ENCODE peak calls at places on chromosomes 7 and 10, in five cellular contexts. One of them, this sample, is unnamed.

GRCh38 chr10:17438583-17438982 is 15.8 kb downstream of the ST8SIA6 start:
- DNase-seq in adipocyte: no peak
- DNase-seq in psoas muscle: no peak
- DNase-seq in H7: no peak
- DNase-seq in HFF-Myc: no peak
- DNase-seq in this sample: no peak

GRCh38 chr10:112821663-112822062 is 128.4 kb upstream of the TCF7L2 start:
- DNase-seq in adipocyte: no peak
- DNase-seq in psoas muscle: no peak
- DNase-seq in H7: no peak
- DNase-seq in HFF-Myc: no peak
- DNase-seq in this sample: no peak

GRCh38 chr10:69220041-69220451 is at the start of gene HKDC1:
- DNase-seq in adipocyte: no peak
- DNase-seq in psoas muscle: no peak
- DNase-seq in H7: no peak
- DNase-seq in HFF-Myc: no peak
- DNase-seq in this sample: no peak

GRCh38 chr7:125465527-125465926 is 535.9 kb upstream of the POT1 start:
- DNase-seq in adipocyte: no peak
- DNase-seq in psoas muscle: no peak
- DNase-seq in H7: no peak
- DNase-seq in HFF-Myc: no peak
- DNase-seq in this sample: no peak

GRCh38 chr7:76364198-76364584 is 5.4 kb upstream of the YWHAG start:
- DNase-seq in adipocyte: no peak
- DNase-seq in psoas muscle: no peak
- DNase-seq in H7: no peak
- DNase-seq in HFF-Myc: no peak
- DNase-seq in this sample: peak

GRCh38 chr7:38178695-38179344 is 775 bp downstream of the STARD3NL start:
- DNase-seq in adipocyte: peak
- DNase-seq in psoas muscle: no peak
- DNase-seq in H7: no peak
- DNase-seq in HFF-Myc: no peak
- DNase-seq in this sample: peak

GRCh38 chr10:90921906-90922305 is 1.0 kb upstream of the ANKRD1 start:
- DNase-seq in adipocyte: no peak
- DNase-seq in psoas muscle: no peak
- DNase-seq in H7: no peak
- DNase-seq in HFF-Myc: no peak
- DNase-seq in this sample: no peak

GRCh38 chr7:34026481-34027225 is 121.3 kb downstream of the BMPER start:
- DNase-seq in adipocyte: no peak
- DNase-seq in psoas muscle: no peak
- DNase-seq in H7: no peak
- DNase-seq in HFF-Myc: no peak
- DNase-seq in this sample: peak

GRCh38 chr10:131580674-131581073 is 269.2 kb upstream of the TCERG1L start:
- DNase-seq in adipocyte: no peak
- DNase-seq in psoas muscle: no peak
- DNase-seq in H7: no peak
- DNase-seq in HFF-Myc: no peak
- DNase-seq in this sample: no peak

GRCh38 chr10:23065549-23065948 is 29.8 kb upstream of the MSRB2 start:
- DNase-seq in adipocyte: peak
- DNase-seq in psoas muscle: peak
- DNase-seq in H7: no peak
- DNase-seq in HFF-Myc: peak
- DNase-seq in this sample: peak

GRCh38 chr7:66376264-66376945 is 171.3 kb downstream of the TPST1 start:
- DNase-seq in adipocyte: no peak
- DNase-seq in psoas muscle: no peak
- DNase-seq in H7: peak
- DNase-seq in HFF-Myc: no peak
- DNase-seq in this sample: no peak

GRCh38 chr7:106485031-106485551 is 175.9 kb downstream of the CCDC71L start:
- DNase-seq in adipocyte: peak
- DNase-seq in psoas muscle: no peak
- DNase-seq in H7: no peak
- DNase-seq in HFF-Myc: peak
- DNase-seq in this sample: peak

GRCh38 chr10:43231523-43232078 is 35.3 kb downstream of the RASGEF1A start:
- DNase-seq in adipocyte: no peak
- DNase-seq in psoas muscle: peak
- DNase-seq in H7: peak
- DNase-seq in HFF-Myc: no peak
- DNase-seq in this sample: no peak

GRCh38 chr10:35464805-35465456 is 128.6 kb downstream of the CCNY start:
- DNase-seq in adipocyte: peak
- DNase-seq in psoas muscle: no peak
- DNase-seq in H7: no peak
- DNase-seq in HFF-Myc: no peak
- DNase-seq in this sample: peak

GRCh38 chr10:18658301-18658991 is 785 bp upstream of the ARL5B start:
- DNase-seq in adipocyte: peak
- DNase-seq in psoas muscle: peak
- DNase-seq in H7: no peak
- DNase-seq in HFF-Myc: no peak
- DNase-seq in this sample: peak

GRCh38 chr10:60031664-60032063 is 125.3 kb upstream of the CCDC6 start:
- DNase-seq in adipocyte: no peak
- DNase-seq in psoas muscle: no peak
- DNase-seq in H7: no peak
- DNase-seq in HFF-Myc: no peak
- DNase-seq in this sample: no peak

GRCh38 chr7:155191901-155192478 is 105.7 kb upstream of the INSIG1 start:
- DNase-seq in adipocyte: no peak
- DNase-seq in psoas muscle: no peak
- DNase-seq in H7: no peak
- DNase-seq in HFF-Myc: no peak
- DNase-seq in this sample: no peak

GRCh38 chr10:50417906-50418697 is 166.8 kb upstream of the ASAH2 start:
- DNase-seq in adipocyte: peak
- DNase-seq in psoas muscle: peak
- DNase-seq in H7: peak
- DNase-seq in HFF-Myc: peak
- DNase-seq in this sample: peak

GRCh38 chr7:34225193-34225592 is 319.9 kb downstream of the BMPER start:
- DNase-seq in adipocyte: no peak
- DNase-seq in psoas muscle: no peak
- DNase-seq in H7: no peak
- DNase-seq in HFF-Myc: no peak
- DNase-seq in this sample: no peak

GRCh38 chr10:12847361-12847975 is 154.0 kb downstream of the CCDC3 start:
- DNase-seq in adipocyte: no peak
- DNase-seq in psoas muscle: no peak
- DNase-seq in H7: peak
- DNase-seq in HFF-Myc: no peak
- DNase-seq in this sample: no peak

GRCh38 chr7:117468174-117468573 is 11.7 kb upstream of the CFTR start:
- DNase-seq in adipocyte: no peak
- DNase-seq in psoas muscle: no peak
- DNase-seq in H7: no peak
- DNase-seq in HFF-Myc: no peak
- DNase-seq in this sample: no peak

GRCh38 chr10:74766501-74766900 is 59.9 kb upstream of the KAT6B start:
- DNase-seq in adipocyte: no peak
- DNase-seq in psoas muscle: no peak
- DNase-seq in H7: no peak
- DNase-seq in HFF-Myc: no peak
- DNase-seq in this sample: no peak

GRCh38 chr10:132889091-132889490 is 53.3 kb downstream of the CFAP46 start:
- DNase-seq in adipocyte: no peak
- DNase-seq in psoas muscle: peak
- DNase-seq in H7: no peak
- DNase-seq in HFF-Myc: no peak
- DNase-seq in this sample: no peak

GRCh38 chr10:49465717-49466116 is 69.8 kb upstream of the DRGX start:
- DNase-seq in adipocyte: no peak
- DNase-seq in psoas muscle: no peak
- DNase-seq in H7: no peak
- DNase-seq in HFF-Myc: no peak
- DNase-seq in this sample: no peak

GRCh38 chr7:1668932-1669485 is 1.1 kb upstream of the ELFN1 start:
- DNase-seq in adipocyte: peak
- DNase-seq in psoas muscle: no peak
- DNase-seq in H7: peak
- DNase-seq in HFF-Myc: no peak
- DNase-seq in this sample: peak

GRCh38 chr10:52466464-52466863 is 152.4 kb downstream of the DKK1 start:
- DNase-seq in adipocyte: no peak
- DNase-seq in psoas muscle: no peak
- DNase-seq in H7: no peak
- DNase-seq in HFF-Myc: no peak
- DNase-seq in this sample: no peak

GRCh38 chr10:122181901-122182799 is 88.9 kb upstream of the BTBD16 start:
- DNase-seq in adipocyte: peak
- DNase-seq in psoas muscle: no peak
- DNase-seq in H7: peak
- DNase-seq in HFF-Myc: no peak
- DNase-seq in this sample: no peak

GRCh38 chr7:112459645-112460044 is 9.4 kb downstream of the IFRD1 start:
- DNase-seq in adipocyte: no peak
- DNase-seq in psoas muscle: no peak
- DNase-seq in H7: no peak
- DNase-seq in HFF-Myc: no peak
- DNase-seq in this sample: no peak

GRCh38 chr7:91653257-91653656 is 227.2 kb downstream of the MTERF1 start:
- DNase-seq in adipocyte: no peak
- DNase-seq in psoas muscle: no peak
- DNase-seq in H7: no peak
- DNase-seq in HFF-Myc: no peak
- DNase-seq in this sample: peak

GRCh38 chr7:44063894-44064651 is 1.3 kb downstream of the PGAM2 start:
- DNase-seq in adipocyte: no peak
- DNase-seq in psoas muscle: peak
- DNase-seq in H7: peak
- DNase-seq in HFF-Myc: no peak
- DNase-seq in this sample: no peak

DNA sequence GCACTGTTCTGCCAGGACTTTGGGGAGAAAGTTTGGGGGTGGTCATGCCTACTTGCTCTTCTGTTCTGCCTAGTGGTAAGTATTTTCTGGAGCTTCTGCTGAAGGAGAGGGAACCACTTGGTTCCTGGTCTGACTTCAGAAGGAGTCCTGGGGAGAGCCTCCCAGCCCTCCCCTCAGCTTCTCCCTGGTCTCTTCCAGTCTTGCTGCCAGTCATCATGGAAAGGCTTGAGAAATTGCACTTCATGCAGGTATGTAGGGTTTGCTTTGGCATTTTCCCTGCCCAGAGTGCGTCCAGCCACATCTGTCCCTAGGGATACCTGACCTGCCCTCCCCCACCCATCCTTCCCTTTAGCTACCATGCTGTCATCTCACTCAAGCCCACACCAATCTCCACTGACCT is 11.1 kb upstream of the WBP1L start:
- DNase-seq in adipocyte: no peak
- DNase-seq in psoas muscle: no peak
- DNase-seq in H7: no peak
- DNase-seq in HFF-Myc: no peak
- DNase-seq in this sample: no peak
- H3K4me3 ChIP-seq in adipocyte: no peak
- H3K4me3 ChIP-seq in psoas muscle: no peak
- H3K4me3 ChIP-seq in H7: no peak
- H3K4me3 ChIP-seq in HFF-Myc: no peak
- H3K4me3 ChIP-seq in this sample: no peak

DNA sequence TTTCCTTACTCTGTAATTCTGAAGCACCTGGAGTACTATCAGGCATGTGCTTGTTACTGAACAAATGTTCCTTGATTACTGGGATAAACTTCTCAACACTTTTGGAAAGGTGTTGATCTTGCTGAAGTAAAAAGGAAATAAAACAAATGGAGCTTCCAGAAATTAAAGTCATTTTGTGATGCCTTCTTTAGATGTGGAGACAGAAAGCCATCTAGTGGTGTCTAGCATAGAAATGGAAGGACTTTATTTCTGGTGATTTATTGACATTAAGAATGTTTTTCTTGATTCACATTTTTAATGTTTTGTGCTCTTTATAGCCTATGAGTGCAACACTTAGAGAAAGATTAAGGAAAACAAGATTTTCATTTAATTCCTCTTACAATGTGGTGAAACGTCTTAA is 1.4 kb downstream of the SFR1 start:
- DNase-seq in adipocyte: peak
- DNase-seq in psoas muscle: no peak
- DNase-seq in H7: no peak
- DNase-seq in HFF-Myc: no peak
- DNase-seq in this sample: peak
- H3K4me3 ChIP-seq in adipocyte: peak
- H3K4me3 ChIP-seq in psoas muscle: no peak
- H3K4me3 ChIP-seq in H7: no peak
- H3K4me3 ChIP-seq in HFF-Myc: no peak
- H3K4me3 ChIP-seq in this sample: no peak

GRCh38 chr10:129954916-129955315 is 9.2 kb downstream of the EBF3 start:
- DNase-seq in adipocyte: no peak
- DNase-seq in psoas muscle: no peak
- DNase-seq in H7: no peak
- DNase-seq in HFF-Myc: no peak
- DNase-seq in this sample: peak
- H3K4me3 ChIP-seq in adipocyte: peak
- H3K4me3 ChIP-seq in psoas muscle: peak
- H3K4me3 ChIP-seq in H7: no peak
- H3K4me3 ChIP-seq in HFF-Myc: no peak
- H3K4me3 ChIP-seq in this sample: peak

GRCh38 chr10:8049874-8050560 is 4.5 kb upstream of the GATA3 start:
- DNase-seq in adipocyte: no peak
- DNase-seq in psoas muscle: no peak
- DNase-seq in H7: peak
- DNase-seq in HFF-Myc: no peak
- DNase-seq in this sample: no peak

GRCh38 chr10:8050561-8051108 is 3.9 kb upstream of the GATA3 start:
- DNase-seq in adipocyte: peak
- DNase-seq in psoas muscle: peak
- DNase-seq in H7: peak
- DNase-seq in HFF-Myc: no peak
- DNase-seq in this sample: peak

GRCh38 chr10:8052344-8052969 is 2.0 kb upstream of the GATA3 start:
- DNase-seq in adipocyte: no peak
- DNase-seq in psoas muscle: no peak
- DNase-seq in H7: peak
- DNase-seq in HFF-Myc: no peak
- DNase-seq in this sample: no peak

GRCh38 chr10:8051851-8052257 is 2.6 kb upstream of the GATA3 start:
- DNase-seq in adipocyte: no peak
- DNase-seq in psoas muscle: no peak
- DNase-seq in H7: peak
- DNase-seq in HFF-Myc: no peak
- DNase-seq in this sample: no peak

GRCh38 chr10:8051109-8051781 is 3.2 kb upstream of the GATA3 start:
- DNase-seq in adipocyte: no peak
- DNase-seq in psoas muscle: no peak
- DNase-seq in H7: no peak
- DNase-seq in HFF-Myc: no peak
- DNase-seq in this sample: no peak
- H3K4me3 ChIP-seq in adipocyte: no peak
- H3K4me3 ChIP-seq in psoas muscle: peak
- H3K4me3 ChIP-seq in H7: peak
- H3K4me3 ChIP-seq in HFF-Myc: no peak
- H3K4me3 ChIP-seq in this sample: no peak

This sample was measured in fibroblast of pulmonary artery.